ENCODE peak calls at places on chromosomes 6 and 20, in four cellular contexts. One of them, this sample, is unnamed.

GRCh38 chr6:7171733-7172132 is 64.0 kb downstream of the RREB1 start:
- DNase-seq in GF-D8: no peak
- DNase-seq in brain microvascular endothelial cell: no peak
- DNase-seq in bronchial epithelial cell: no peak
- DNase-seq in this sample: no peak

GRCh38 chr20:56974499-56975250 is 291.8 kb downstream of the BMP7 start:
- DNase-seq in GF-D8: no peak
- DNase-seq in bronchial epithelial cell: peak
- DNase-seq in brain microvascular endothelial cell: peak
- DNase-seq in this sample: peak

GRCh38 chr20:48340915-48341314 is 486.9 kb downstream of the PREX1 start:
- DNase-seq in bronchial epithelial cell: no peak
- DNase-seq in brain microvascular endothelial cell: no peak
- DNase-seq in GF-D8: no peak
- DNase-seq in this sample: no peak

GRCh38 chr6:4388675-4389074 is 253.3 kb upstream of the ECI2 start:
- DNase-seq in GF-D8: no peak
- DNase-seq in bronchial epithelial cell: no peak
- DNase-seq in brain microvascular endothelial cell: no peak
- DNase-seq in this sample: no peak

GRCh38 chr20:62356948-62357667 is 10.0 kb downstream of the LAMA5 start:
- DNase-seq in bronchial epithelial cell: peak
- DNase-seq in GF-D8: no peak
- DNase-seq in brain microvascular endothelial cell: peak
- DNase-seq in this sample: no peak

GRCh38 chr6:25103603-25104002 is 167.8 kb upstream of the RIPOR2 start:
- DNase-seq in GF-D8: no peak
- DNase-seq in brain microvascular endothelial cell: no peak
- DNase-seq in bronchial epithelial cell: no peak
- DNase-seq in this sample: no peak

GRCh38 chr20:13202553-13202952 is 18.5 kb upstream of the ISM1 start:
- DNase-seq in bronchial epithelial cell: no peak
- DNase-seq in brain microvascular endothelial cell: no peak
- DNase-seq in GF-D8: no peak
- DNase-seq in this sample: no peak

GRCh38 chr6:43059168-43060033 is at the start of the genes KLC4 and MRPL2:
- DNase-seq in GF-D8: peak
- DNase-seq in brain microvascular endothelial cell: peak
- DNase-seq in bronchial epithelial cell: peak
- DNase-seq in this sample: peak

GRCh38 chr6:25472314-25472713 is 179.7 kb upstream of the SCGN start:
- DNase-seq in bronchial epithelial cell: no peak
- DNase-seq in GF-D8: no peak
- DNase-seq in brain microvascular endothelial cell: no peak
- DNase-seq in this sample: no peak

GRCh38 chr20:15122613-15123012 is 785.2 kb upstream of the FLRT3 start:
- DNase-seq in bronchial epithelial cell: no peak
- DNase-seq in brain microvascular endothelial cell: no peak
- DNase-seq in GF-D8: no peak
- DNase-seq in this sample: no peak

GRCh38 chr20:59006167-59006863 is 739 bp downstream of the CTSZ start:
- DNase-seq in bronchial epithelial cell: no peak
- DNase-seq in GF-D8: no peak
- DNase-seq in brain microvascular endothelial cell: no peak
- DNase-seq in this sample: no peak

GRCh38 chr20:2930538-2930937 is 57.3 kb downstream of the PTPRA start:
- DNase-seq in GF-D8: no peak
- DNase-seq in bronchial epithelial cell: no peak
- DNase-seq in brain microvascular endothelial cell: no peak
- DNase-seq in this sample: no peak

GRCh38 chr20:62624325-62624690 is 18.0 kb upstream of the SLCO4A1 start:
- DNase-seq in bronchial epithelial cell: no peak
- DNase-seq in GF-D8: no peak
- DNase-seq in brain microvascular endothelial cell: no peak
- DNase-seq in this sample: peak

GRCh38 chr6:47286301-47286700 is 23.4 kb downstream of the TNFRSF21 start:
- DNase-seq in brain microvascular endothelial cell: no peak
- DNase-seq in GF-D8: no peak
- DNase-seq in bronchial epithelial cell: no peak
- DNase-seq in this sample: no peak

GRCh38 chr6:87724994-87725811 is 23.2 kb upstream of the AKIRIN2 start:
- DNase-seq in bronchial epithelial cell: no peak
- DNase-seq in GF-D8: no peak
- DNase-seq in brain microvascular endothelial cell: no peak
- DNase-seq in this sample: no peak

GRCh38 chr20:31861346-31862156 is 8.8 kb downstream of the DUSP15 start:
- DNase-seq in bronchial epithelial cell: peak
- DNase-seq in brain microvascular endothelial cell: no peak
- DNase-seq in GF-D8: no peak
- DNase-seq in this sample: peak

GRCh38 chr6:25278557-25278913 is 639 bp upstream of the CARMIL1 start:
- DNase-seq in GF-D8: no peak
- DNase-seq in bronchial epithelial cell: no peak
- DNase-seq in brain microvascular endothelial cell: peak
- DNase-seq in this sample: no peak

GRCh38 chr6:72250664-72251063 is 364.3 kb downstream of the RIMS1 start:
- DNase-seq in brain microvascular endothelial cell: no peak
- DNase-seq in GF-D8: no peak
- DNase-seq in bronchial epithelial cell: no peak
- DNase-seq in this sample: no peak

GRCh38 chr20:16821211-16822089 is 73.3 kb downstream of the OTOR start:
- DNase-seq in brain microvascular endothelial cell: peak
- DNase-seq in GF-D8: no peak
- DNase-seq in bronchial epithelial cell: peak
- DNase-seq in this sample: no peak

GRCh38 chr6:152094992-152095592 is 287.6 kb downstream of the ESR1 start:
- DNase-seq in brain microvascular endothelial cell: peak
- DNase-seq in GF-D8: no peak
- DNase-seq in bronchial epithelial cell: peak
- DNase-seq in this sample: peak

GRCh38 chr6:142756215-142756630 is 188.8 kb downstream of the HIVEP2 start:
- DNase-seq in GF-D8: no peak
- DNase-seq in brain microvascular endothelial cell: peak
- DNase-seq in bronchial epithelial cell: peak
- DNase-seq in this sample: no peak

GRCh38 chr6:124490123-124490522 is 472.1 kb upstream of the RNF217 start:
- DNase-seq in GF-D8: no peak
- DNase-seq in bronchial epithelial cell: peak
- DNase-seq in brain microvascular endothelial cell: peak
- DNase-seq in this sample: no peak

GRCh38 chr6:152148412-152148811 is 340.9 kb downstream of the ESR1 start:
- DNase-seq in bronchial epithelial cell: no peak
- DNase-seq in GF-D8: no peak
- DNase-seq in brain microvascular endothelial cell: no peak
- DNase-seq in this sample: no peak

GRCh38 chr6:132490478-132491204 is 22.3 kb downstream of the STX7 start:
- DNase-seq in brain microvascular endothelial cell: no peak
- DNase-seq in GF-D8: no peak
- DNase-seq in bronchial epithelial cell: no peak
- DNase-seq in this sample: no peak

GRCh38 chr20:58651548-58651822 is 402 bp downstream of the STX16 start:
- DNase-seq in bronchial epithelial cell: no peak
- DNase-seq in GF-D8: no peak
- DNase-seq in brain microvascular endothelial cell: no peak
- DNase-seq in this sample: no peak

GRCh38 chr6:18861182-18861581 is 474.0 kb downstream of the RNF144B start:
- DNase-seq in brain microvascular endothelial cell: no peak
- DNase-seq in GF-D8: no peak
- DNase-seq in bronchial epithelial cell: peak
- DNase-seq in this sample: no peak

GRCh38 chr6:165820934-165821333 is 157.9 kb upstream of the PDE10A start:
- DNase-seq in GF-D8: no peak
- DNase-seq in brain microvascular endothelial cell: no peak
- DNase-seq in bronchial epithelial cell: no peak
- DNase-seq in this sample: no peak

GRCh38 chr20:58891686-58892125 is 39.2 kb downstream of the GNAS start:
- DNase-seq in GF-D8: no peak
- DNase-seq in brain microvascular endothelial cell: no peak
- DNase-seq in bronchial epithelial cell: no peak
- DNase-seq in this sample: peak

GRCh38 chr6:56349196-56349595 is 101.8 kb upstream of the COL21A1 start:
- DNase-seq in GF-D8: no peak
- DNase-seq in brain microvascular endothelial cell: no peak
- DNase-seq in bronchial epithelial cell: peak
- DNase-seq in this sample: no peak

GRCh38 chr6:118739976-118740771 is 88.8 kb upstream of the CEP85L start:
- DNase-seq in GF-D8: no peak
- DNase-seq in brain microvascular endothelial cell: no peak
- DNase-seq in bronchial epithelial cell: peak
- DNase-seq in this sample: no peak

This sample was measured in pancreas.